ENCODE peak calls at places on chromosomes 3 and 15, in ten cellular contexts. One of them, this sample, is unnamed.

GRCh38 chr15:71160976-71161375 is 45.7 kb downstream of the THSD4 start:
- DNase-seq in progenitor cell of endocrine pancreas: no peak
- DNase-seq in endothelial cell of umbilical vein: no peak
- DNase-seq in brain microvascular endothelial cell: no peak
- DNase-seq in GM20000: no peak
- DNase-seq in AG09319: no peak
- DNase-seq in tibial artery: no peak
- DNase-seq in uterus: no peak
- DNase-seq in fibroblast of lung: no peak
- DNase-seq in GM10248: no peak
- DNase-seq in this sample: no peak

GRCh38 chr3:138442433-138442832 is 8.0 kb downstream of the ESYT3 start:
- DNase-seq in brain microvascular endothelial cell: peak; percentile 84
- DNase-seq in tibial artery: no peak
- DNase-seq in progenitor cell of endocrine pancreas: no peak
- DNase-seq in uterus: no peak
- DNase-seq in fibroblast of lung: peak; percentile 76
- DNase-seq in GM10248: no peak
- DNase-seq in AG09319: no peak
- DNase-seq in endothelial cell of umbilical vein: no peak
- DNase-seq in GM20000: no peak
- DNase-seq in this sample: no peak

GRCh38 chr15:25796395-25796794 is 66.7 kb downstream of the ATP10A start:
- DNase-seq in uterus: no peak
- DNase-seq in GM20000: no peak
- DNase-seq in fibroblast of lung: no peak
- DNase-seq in GM10248: no peak
- DNase-seq in brain microvascular endothelial cell: no peak
- DNase-seq in tibial artery: peak; percentile 60
- DNase-seq in progenitor cell of endocrine pancreas: no peak
- DNase-seq in AG09319: no peak
- DNase-seq in endothelial cell of umbilical vein: no peak
- DNase-seq in this sample: no peak

GRCh38 chr3:190019840-190020239 is 100.9 kb downstream of the P3H2 start:
- DNase-seq in GM20000: no peak
- DNase-seq in AG09319: no peak
- DNase-seq in tibial artery: no peak
- DNase-seq in uterus: no peak
- DNase-seq in progenitor cell of endocrine pancreas: no peak
- DNase-seq in brain microvascular endothelial cell: no peak
- DNase-seq in fibroblast of lung: no peak
- DNase-seq in endothelial cell of umbilical vein: no peak
- DNase-seq in GM10248: no peak
- DNase-seq in this sample: no peak

GRCh38 chr15:54582863-54583643 is 604.8 kb downstream of the UNC13C start:
- DNase-seq in tibial artery: no peak
- DNase-seq in progenitor cell of endocrine pancreas: no peak
- DNase-seq in GM20000: peak; percentile 4
- DNase-seq in brain microvascular endothelial cell: no peak
- DNase-seq in endothelial cell of umbilical vein: no peak
- DNase-seq in AG09319: no peak
- DNase-seq in fibroblast of lung: no peak
- DNase-seq in GM10248: no peak
- DNase-seq in uterus: no peak
- DNase-seq in this sample: no peak

GRCh38 chr3:52321481-52321880 is 5.4 kb downstream of the DNAH1 start:
- DNase-seq in endothelial cell of umbilical vein: no peak
- DNase-seq in fibroblast of lung: no peak
- DNase-seq in uterus: no peak
- DNase-seq in brain microvascular endothelial cell: no peak
- DNase-seq in GM10248: no peak
- DNase-seq in progenitor cell of endocrine pancreas: no peak
- DNase-seq in GM20000: no peak
- DNase-seq in AG09319: no peak
- DNase-seq in tibial artery: no peak
- DNase-seq in this sample: no peak

GRCh38 chr15:25509697-25510096 is 70.9 kb upstream of the UBE3A start:
- DNase-seq in fibroblast of lung: no peak
- DNase-seq in uterus: no peak
- DNase-seq in progenitor cell of endocrine pancreas: no peak
- DNase-seq in tibial artery: no peak
- DNase-seq in AG09319: no peak
- DNase-seq in endothelial cell of umbilical vein: no peak
- DNase-seq in GM20000: no peak
- DNase-seq in brain microvascular endothelial cell: no peak
- DNase-seq in GM10248: no peak
- DNase-seq in this sample: no peak

GRCh38 chr3:45988100-45988761 is 7.4 kb downstream of the FYCO1 start:
- DNase-seq in progenitor cell of endocrine pancreas: no peak
- DNase-seq in brain microvascular endothelial cell: no peak
- DNase-seq in GM10248: no peak
- DNase-seq in AG09319: no peak
- DNase-seq in fibroblast of lung: peak; percentile 18
- DNase-seq in GM20000: no peak
- DNase-seq in uterus: peak; percentile 42
- DNase-seq in endothelial cell of umbilical vein: no peak
- DNase-seq in tibial artery: no peak
- DNase-seq in this sample: no peak

GRCh38 chr3:11807651-11808050 is 39.0 kb downstream of the TAMM41 start:
- DNase-seq in GM20000: no peak
- DNase-seq in uterus: no peak
- DNase-seq in brain microvascular endothelial cell: no peak
- DNase-seq in GM10248: no peak
- DNase-seq in endothelial cell of umbilical vein: no peak
- DNase-seq in fibroblast of lung: no peak
- DNase-seq in progenitor cell of endocrine pancreas: no peak
- DNase-seq in tibial artery: no peak
- DNase-seq in AG09319: no peak
- DNase-seq in this sample: no peak

GRCh38 chr3:11805716-11806115 is 41.0 kb downstream of the TAMM41 start:
- DNase-seq in brain microvascular endothelial cell: no peak
- DNase-seq in progenitor cell of endocrine pancreas: no peak
- DNase-seq in tibial artery: no peak
- DNase-seq in endothelial cell of umbilical vein: no peak
- DNase-seq in GM10248: no peak
- DNase-seq in AG09319: no peak
- DNase-seq in GM20000: no peak
- DNase-seq in uterus: no peak
- DNase-seq in fibroblast of lung: no peak
- DNase-seq in this sample: no peak

GRCh38 chr3:11799777-11800176 is 46.9 kb downstream of the TAMM41 start:
- DNase-seq in uterus: no peak
- DNase-seq in progenitor cell of endocrine pancreas: no peak
- DNase-seq in GM10248: no peak
- DNase-seq in tibial artery: no peak
- DNase-seq in fibroblast of lung: no peak
- DNase-seq in GM20000: no peak
- DNase-seq in brain microvascular endothelial cell: no peak
- DNase-seq in AG09319: no peak
- DNase-seq in endothelial cell of umbilical vein: no peak
- DNase-seq in this sample: no peak

GRCh38 chr3:11808231-11808630 is 38.5 kb downstream of the TAMM41 start:
- DNase-seq in GM10248: no peak
- DNase-seq in endothelial cell of umbilical vein: no peak
- DNase-seq in tibial artery: no peak
- DNase-seq in brain microvascular endothelial cell: no peak
- DNase-seq in fibroblast of lung: no peak
- DNase-seq in GM20000: no peak
- DNase-seq in progenitor cell of endocrine pancreas: no peak
- DNase-seq in uterus: no peak
- DNase-seq in AG09319: no peak
- DNase-seq in this sample: no peak

DNA sequence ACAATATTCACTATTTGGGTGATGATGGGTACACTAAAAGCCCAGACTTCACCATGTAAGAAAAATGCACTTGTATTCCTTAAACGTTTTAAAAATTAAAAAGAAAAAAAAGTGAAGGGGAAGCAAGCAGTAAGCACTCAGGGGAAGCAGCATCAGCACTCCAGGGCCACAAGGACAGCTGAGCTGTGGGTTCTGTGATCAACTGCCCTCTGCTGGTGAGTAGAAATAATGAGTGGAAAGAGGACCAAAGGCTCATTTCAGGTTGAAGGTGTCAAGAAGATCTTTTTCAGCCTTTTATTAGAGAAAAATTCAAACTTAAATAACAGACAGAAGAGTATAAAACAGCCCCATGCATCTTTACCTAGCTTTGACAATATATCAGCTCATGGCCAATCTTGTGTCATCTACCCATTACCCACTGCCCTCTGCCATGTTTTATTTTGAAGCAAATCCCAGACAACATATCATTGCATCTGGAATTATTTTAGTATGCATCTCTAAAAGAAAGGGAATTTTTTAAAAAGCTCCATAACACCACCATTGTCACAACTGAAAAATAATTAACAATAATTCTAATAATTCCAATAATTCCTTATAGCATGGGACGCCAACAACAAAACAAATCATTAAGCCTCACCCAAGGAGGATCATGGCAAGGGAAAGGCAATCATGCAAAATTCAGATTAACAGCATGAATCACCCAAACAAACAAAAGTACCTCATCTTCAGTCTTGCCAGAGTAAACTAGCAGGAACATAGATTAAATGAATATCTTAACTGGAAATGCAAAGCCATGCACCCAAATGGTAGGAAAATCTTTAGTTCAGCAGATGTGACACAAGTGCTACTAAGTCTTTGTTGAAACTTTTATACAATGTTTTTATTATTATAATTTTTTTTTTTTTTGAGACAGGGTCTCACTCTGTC is 42.4 kb downstream of the TAMM41 start:
- DNase-seq in AG09319: no peak
- DNase-seq in fibroblast of lung: peak; percentile 50
- DNase-seq in progenitor cell of endocrine pancreas: peak; percentile 11
- DNase-seq in uterus: peak; percentile 46
- DNase-seq in GM20000: peak; percentile 63
- DNase-seq in tibial artery: no peak
- DNase-seq in brain microvascular endothelial cell: peak; percentile 47
- DNase-seq in endothelial cell of umbilical vein: peak; percentile 53
- DNase-seq in GM10248: peak; percentile 63
- DNase-seq in this sample: peak; percentile 8
- TF ChIP-seq CTCF in AG09319: peak; percentile 70
- TF ChIP-seq CTCF in fibroblast of lung: peak; percentile 66
- TF ChIP-seq CTCF in progenitor cell of endocrine pancreas: peak; percentile 83
- TF ChIP-seq CTCF in uterus: peak; percentile 73
- TF ChIP-seq CTCF in GM20000: peak; percentile 65
- TF ChIP-seq CTCF in tibial artery: peak; percentile 80
- TF ChIP-seq CTCF in brain microvascular endothelial cell: peak; percentile 82
- TF ChIP-seq CTCF in endothelial cell of umbilical vein: peak; percentile 68
- TF ChIP-seq CTCF in GM10248: peak; percentile 55
- TF ChIP-seq CTCF in this sample: peak; percentile 86

GRCh38 chr3:29141912-29142262 is 139.0 kb upstream of the RBMS3 start:
- DNase-seq in endothelial cell of umbilical vein: no peak
- DNase-seq in fibroblast of lung: no peak
- DNase-seq in GM20000: no peak
- DNase-seq in AG09319: no peak
- DNase-seq in progenitor cell of endocrine pancreas: no peak
- DNase-seq in tibial artery: no peak
- DNase-seq in uterus: no peak
- DNase-seq in GM10248: no peak
- DNase-seq in brain microvascular endothelial cell: no peak
- DNase-seq in this sample: no peak

GRCh38 chr3:29145370-29145769 is 135.5 kb upstream of the RBMS3 start:
- DNase-seq in progenitor cell of endocrine pancreas: no peak
- DNase-seq in uterus: no peak
- DNase-seq in GM20000: no peak
- DNase-seq in endothelial cell of umbilical vein: no peak
- DNase-seq in fibroblast of lung: no peak
- DNase-seq in GM10248: no peak
- DNase-seq in tibial artery: no peak
- DNase-seq in AG09319: no peak
- DNase-seq in brain microvascular endothelial cell: no peak
- DNase-seq in this sample: no peak

GRCh38 chr3:29144361-29144760 is 136.5 kb upstream of the RBMS3 start:
- DNase-seq in tibial artery: no peak
- DNase-seq in fibroblast of lung: peak; percentile 30
- DNase-seq in uterus: no peak
- DNase-seq in brain microvascular endothelial cell: no peak
- DNase-seq in endothelial cell of umbilical vein: peak; percentile 85
- DNase-seq in AG09319: no peak
- DNase-seq in GM10248: no peak
- DNase-seq in GM20000: no peak
- DNase-seq in progenitor cell of endocrine pancreas: no peak
- DNase-seq in this sample: no peak

GRCh38 chr3:29143151-29143550 is 137.7 kb upstream of the RBMS3 start:
- DNase-seq in progenitor cell of endocrine pancreas: no peak
- DNase-seq in endothelial cell of umbilical vein: peak; percentile 38
- DNase-seq in GM20000: no peak
- DNase-seq in uterus: no peak
- DNase-seq in tibial artery: no peak
- DNase-seq in fibroblast of lung: no peak
- DNase-seq in AG09319: no peak
- DNase-seq in GM10248: no peak
- DNase-seq in brain microvascular endothelial cell: no peak
- DNase-seq in this sample: no peak

DNA sequence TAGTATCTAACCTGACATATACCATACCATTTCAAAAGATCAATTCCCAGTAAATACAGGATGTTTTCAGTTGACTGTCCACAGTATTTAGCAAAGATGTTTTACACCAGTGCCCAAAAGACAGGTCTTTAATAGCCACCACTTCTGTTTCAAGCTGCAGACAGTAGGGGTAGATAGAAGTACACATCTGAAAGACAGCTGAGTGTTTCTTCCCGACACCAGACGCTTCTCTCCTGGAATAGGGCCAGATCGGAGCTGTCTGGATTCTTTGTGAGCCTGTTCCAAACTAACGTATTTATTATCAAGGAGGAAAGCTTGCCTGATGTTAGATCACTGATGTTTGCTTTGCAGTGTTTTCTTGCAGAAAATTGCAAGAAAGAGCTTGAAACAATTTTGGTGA is 136.1 kb upstream of the RBMS3 start:
- DNase-seq in AG09319: no peak
- DNase-seq in uterus: peak; percentile 43
- DNase-seq in fibroblast of lung: peak; percentile 51
- DNase-seq in tibial artery: no peak
- DNase-seq in progenitor cell of endocrine pancreas: no peak
- DNase-seq in endothelial cell of umbilical vein: peak; percentile 58
- DNase-seq in GM20000: no peak
- DNase-seq in brain microvascular endothelial cell: peak; percentile 88
- DNase-seq in GM10248: no peak
- DNase-seq in this sample: no peak
- TF ChIP-seq CTCF in AG09319: peak; percentile 25
- TF ChIP-seq CTCF in uterus: no peak
- TF ChIP-seq CTCF in fibroblast of lung: no peak
- TF ChIP-seq CTCF in tibial artery: no peak
- TF ChIP-seq CTCF in progenitor cell of endocrine pancreas: no peak
- TF ChIP-seq CTCF in endothelial cell of umbilical vein: no peak
- TF ChIP-seq CTCF in GM20000: no peak
- TF ChIP-seq CTCF in brain microvascular endothelial cell: peak; percentile 54
- TF ChIP-seq CTCF in GM10248: no peak
- TF ChIP-seq CTCF in this sample: no peak

GRCh38 chr3:151900460-151900859 is 27.0 kb downstream of the SUCNR1 start:
- DNase-seq in uterus: no peak
- DNase-seq in fibroblast of lung: peak; percentile 66
- DNase-seq in AG09319: no peak
- DNase-seq in GM20000: no peak
- DNase-seq in GM10248: no peak
- DNase-seq in tibial artery: no peak
- DNase-seq in progenitor cell of endocrine pancreas: no peak
- DNase-seq in brain microvascular endothelial cell: no peak
- DNase-seq in endothelial cell of umbilical vein: no peak
- DNase-seq in this sample: no peak
- TF ChIP-seq CTCF in uterus: no peak
- TF ChIP-seq CTCF in fibroblast of lung: no peak
- TF ChIP-seq CTCF in AG09319: no peak
- TF ChIP-seq CTCF in GM20000: no peak
- TF ChIP-seq CTCF in GM10248: no peak
- TF ChIP-seq CTCF in tibial artery: no peak
- TF ChIP-seq CTCF in progenitor cell of endocrine pancreas: no peak
- TF ChIP-seq CTCF in brain microvascular endothelial cell: no peak
- TF ChIP-seq CTCF in endothelial cell of umbilical vein: no peak
- TF ChIP-seq CTCF in this sample: no peak

DNA sequence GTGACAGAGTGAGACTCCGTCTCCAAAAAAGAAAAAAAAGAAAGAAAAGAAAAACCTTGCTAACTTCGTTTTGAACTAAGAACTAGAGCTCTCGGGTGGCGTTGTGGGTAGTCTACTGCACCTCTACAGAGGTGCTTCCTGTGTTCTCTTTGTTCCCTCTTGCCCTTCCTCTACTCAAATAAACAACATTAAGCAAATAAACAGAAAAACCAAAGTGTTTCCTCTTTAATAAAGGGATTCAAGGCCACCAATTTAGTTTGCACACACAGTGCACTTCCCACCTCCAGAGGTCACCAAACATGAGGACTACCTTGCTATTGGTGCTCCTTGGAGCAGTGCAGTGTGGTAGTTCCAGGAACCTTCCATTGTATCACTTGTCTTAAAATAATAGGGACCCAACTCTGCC is 354.2 kb upstream of the TBL1XR1 start:
- DNase-seq in GM10248: no peak
- DNase-seq in uterus: no peak
- DNase-seq in endothelial cell of umbilical vein: no peak
- DNase-seq in AG09319: no peak
- DNase-seq in GM20000: no peak
- DNase-seq in brain microvascular endothelial cell: no peak
- DNase-seq in tibial artery: no peak
- DNase-seq in fibroblast of lung: no peak
- DNase-seq in progenitor cell of endocrine pancreas: no peak
- DNase-seq in this sample: no peak
- TF ChIP-seq CTCF in GM10248: no peak
- TF ChIP-seq CTCF in uterus: no peak
- TF ChIP-seq CTCF in endothelial cell of umbilical vein: no peak
- TF ChIP-seq CTCF in AG09319: no peak
- TF ChIP-seq CTCF in GM20000: no peak
- TF ChIP-seq CTCF in brain microvascular endothelial cell: no peak
- TF ChIP-seq CTCF in tibial artery: no peak
- TF ChIP-seq CTCF in fibroblast of lung: no peak
- TF ChIP-seq CTCF in progenitor cell of endocrine pancreas: no peak
- TF ChIP-seq CTCF in this sample: no peak